ENCODE peak calls at places on chromosomes 6 and 20, in ten cellular contexts. K, A, P, S, G, H, Y, N, W and T are unnamed samples.

GRCh38 chr6:147154454-147154853 is 49.8 kb upstream of the STXBP5 start:
- DNase-seq in K (no peak), A (no peak), P (no peak), S (no peak), G (no peak), H (no peak), Y (no peak), N (no peak), W (no peak), T (no peak)

GRCh38 chr6:3610896-3611295 is 140.6 kb downstream of the PXDC1 start:
- DNase-seq in K (no peak), A (no peak), P (no peak), S (no peak), G (no peak), H (no peak), Y (no peak), N (no peak), W (no peak), T (no peak)

GRCh38 chr20:59173938-59174496 is 10.4 kb downstream of the ZNF831 start:
- DNase-seq in K (no peak), A (no peak), P (no peak), S (no peak), G (no peak), H (no peak), Y (no peak), N (no peak), W (no peak), T (no peak)

GRCh38 chr6:39409889-39410288 is 87.4 kb upstream of the KCNK16 start:
- DNase-seq in K (no peak), A (no peak), P (no peak), S (no peak), G (no peak), H (no peak), Y (no peak), N (no peak), W (no peak), T (no peak)

GRCh38 chr6:4516206-4516605 is 260.0 kb upstream of the CDYL start:
- DNase-seq in K (no peak), A (no peak), P (no peak), S (no peak), G (no peak), H (no peak), Y (no peak), N (no peak), W (no peak), T (no peak)

GRCh38 chr20:51573576-51574243 is 31.2 kb upstream of the NFATC2 start:
- DNase-seq in K (no peak), A (no peak), P (no peak), S (no peak), G (no peak), H (no peak), Y (no peak), N (no peak), W (no peak), T (no peak)

GRCh38 chr20:51019598-51020592 is 3.0 kb downstream of the KCNG1 start:
- DNase-seq in K (no peak), A (no peak), P (no peak), S (no peak), G (no peak), H (no peak), Y (no peak), N (no peak), W (no peak), T (no peak)

GRCh38 chr6:119227377-119227776 is 122.2 kb downstream of the MAN1A1 start:
- DNase-seq in K (no peak), A (no peak), P (no peak), S (no peak), G (no peak), H (no peak), Y (no peak), N (no peak), W (no peak), T (no peak)

GRCh38 chr20:56358600-56359211 is at the start of gene FAM210B:
- DNase-seq in K (peak), A (peak), P (peak), S (peak), G (peak), H (peak), Y (peak), N (peak), W (peak), T (peak)

GRCh38 chr20:8507231-8507630 is 375.2 kb downstream of the PLCB1 start:
- DNase-seq in K (no peak), A (no peak), P (no peak), S (no peak), G (no peak), H (no peak), Y (no peak), N (no peak), W (no peak), T (no peak)

GRCh38 chr20:21809961-21810523 is 104.6 kb downstream of the PAX1 start:
- DNase-seq in K (no peak), A (no peak), P (no peak), S (no peak), G (no peak), H (no peak), Y (no peak), N (no peak), W (no peak), T (no peak)

GRCh38 chr6:144753023-144753705 is 468.0 kb downstream of the UTRN start:
- DNase-seq in K (no peak), A (no peak), P (no peak), S (no peak), G (no peak), H (no peak), Y (no peak), N (no peak), W (no peak), T (no peak)

GRCh38 chr6:158010591-158011477 is 29.2 kb downstream of the SYNJ2 start:
- DNase-seq in K (peak), A (no peak), P (no peak), S (no peak), G (no peak), H (no peak), Y (no peak), N (no peak), W (no peak), T (no peak)

GRCh38 chr6:25927721-25928359 is 2.7 kb downstream of the SLC17A2 start:
- DNase-seq in K (no peak), A (no peak), P (no peak), S (no peak), G (no peak), H (no peak), Y (no peak), N (no peak), W (no peak), T (no peak)

GRCh38 chr6:133214267-133214666 is 26.9 kb upstream of the EYA4 start:
- DNase-seq in K (no peak), A (no peak), P (no peak), S (no peak), G (no peak), H (no peak), Y (no peak), N (no peak), W (no peak), T (no peak)

GRCh38 chr6:82767447-82767846 is 298.2 kb downstream of the UBE3D start:
- DNase-seq in K (no peak), A (no peak), P (no peak), S (no peak), G (no peak), H (no peak), Y (no peak), N (no peak), W (no peak), T (no peak)

GRCh38 chr6:39567091-39567490 is 158.1 kb downstream of the KIF6 start:
- DNase-seq in K (no peak), A (no peak), P (no peak), S (no peak), G (no peak), H (no peak), Y (no peak), N (no peak), W (no peak), T (no peak)

GRCh38 chr6:2247664-2248063 is 2.3 kb upstream of the GMDS start:
- DNase-seq in K (no peak), A (no peak), P (no peak), S (no peak), G (no peak), H (no peak), Y (no peak), N (no peak), W (no peak), T (no peak)

GRCh38 chr6:151772436-151772835 is 35.0 kb upstream of the ESR1 start:
- DNase-seq in K (no peak), A (no peak), P (no peak), S (no peak), G (no peak), H (no peak), Y (no peak), N (no peak), W (no peak), T (no peak)

GRCh38 chr6:95948324-95948723 is 67.5 kb upstream of the FUT9 start:
- DNase-seq in K (no peak), A (no peak), P (no peak), S (no peak), G (no peak), H (no peak), Y (no peak), N (no peak), W (no peak), T (no peak)

GRCh38 chr6:19839237-19839546 is 2.0 kb downstream of the ID4 start:
- DNase-seq in K (no peak), A (no peak), P (no peak), S (no peak), G (no peak), H (no peak), Y (no peak), N (no peak), W (no peak), T (no peak)

GRCh38 chr6:19839788-19840187 is 2.6 kb downstream of the ID4 start:
- DNase-seq in K (no peak), A (no peak), P (no peak), S (no peak), G (no peak), H (no peak), Y (no peak), N (no peak), W (no peak), T (no peak)

GRCh38 chr6:19841181-19841580 is 4.0 kb downstream of the ID4 start:
- DNase-seq in K (no peak), A (no peak), P (no peak), S (no peak), G (no peak), H (no peak), Y (no peak), N (no peak), W (no peak), T (no peak)

GRCh38 chr6:19838442-19839236 is 1.5 kb downstream of the ID4 start:
- DNase-seq in K (peak), A (peak), P (no peak), S (peak), G (peak), H (no peak), Y (no peak), N (no peak), W (no peak), T (no peak)

GRCh38 chr6:19842030-19842429 is 4.9 kb downstream of the ID4 start:
- DNase-seq in K (no peak), A (no peak), P (no peak), S (no peak), G (no peak), H (no peak), Y (no peak), N (no peak), W (no peak), T (no peak)
- TF ChIP-seq POLR2A in K (no peak), A (no peak), P (no peak), S (no peak), G (no peak), H (no peak), Y (no peak), N (no peak), W (no peak), T (no peak)

DNA sequence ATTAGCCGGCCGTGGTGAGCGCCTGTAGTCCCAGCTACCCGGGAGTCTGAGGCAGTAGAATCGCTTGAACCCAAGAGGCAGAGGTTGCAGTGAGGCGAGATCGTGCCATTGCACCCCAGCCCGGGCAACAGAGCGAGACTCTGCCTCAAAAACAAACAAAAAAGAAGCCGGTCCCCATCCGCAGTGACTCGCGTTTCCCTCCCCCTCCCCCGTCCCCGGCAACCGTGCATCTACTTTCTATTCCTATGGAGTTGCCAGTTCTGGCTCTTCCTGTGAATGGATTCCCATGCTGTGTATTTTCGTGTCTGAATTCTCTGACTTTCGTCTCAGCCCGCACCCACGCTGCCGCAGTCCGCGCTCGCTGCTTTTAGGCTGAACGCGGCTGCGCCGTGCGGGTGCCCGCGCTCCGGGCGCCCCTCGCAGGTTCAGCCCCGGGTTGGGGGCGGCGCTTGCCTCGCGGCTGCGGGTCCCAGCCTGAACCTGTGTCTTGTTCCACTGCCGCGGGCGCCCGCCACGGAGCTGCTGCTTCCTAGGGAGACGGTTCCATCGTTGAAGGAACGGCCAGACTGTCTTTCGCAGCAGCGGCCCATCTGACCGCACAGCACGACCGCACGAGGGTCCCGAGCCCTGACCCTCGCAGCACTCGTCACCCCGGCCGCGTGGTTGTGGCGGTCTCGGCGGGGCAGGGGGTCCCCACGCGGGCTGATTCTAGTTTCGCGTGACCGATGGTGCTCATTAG is 1.1 kb upstream of the MRGBP start:
- DNase-seq in K (no peak), A (peak), P (no peak), S (peak), G (peak), H (peak), Y (peak), N (peak), W (peak), T (peak)
- TF ChIP-seq POLR2A in K (no peak), A (peak), P (no peak), S (no peak), G (peak), H (peak), Y (no peak), N (no peak), W (peak), T (no peak)

DNA sequence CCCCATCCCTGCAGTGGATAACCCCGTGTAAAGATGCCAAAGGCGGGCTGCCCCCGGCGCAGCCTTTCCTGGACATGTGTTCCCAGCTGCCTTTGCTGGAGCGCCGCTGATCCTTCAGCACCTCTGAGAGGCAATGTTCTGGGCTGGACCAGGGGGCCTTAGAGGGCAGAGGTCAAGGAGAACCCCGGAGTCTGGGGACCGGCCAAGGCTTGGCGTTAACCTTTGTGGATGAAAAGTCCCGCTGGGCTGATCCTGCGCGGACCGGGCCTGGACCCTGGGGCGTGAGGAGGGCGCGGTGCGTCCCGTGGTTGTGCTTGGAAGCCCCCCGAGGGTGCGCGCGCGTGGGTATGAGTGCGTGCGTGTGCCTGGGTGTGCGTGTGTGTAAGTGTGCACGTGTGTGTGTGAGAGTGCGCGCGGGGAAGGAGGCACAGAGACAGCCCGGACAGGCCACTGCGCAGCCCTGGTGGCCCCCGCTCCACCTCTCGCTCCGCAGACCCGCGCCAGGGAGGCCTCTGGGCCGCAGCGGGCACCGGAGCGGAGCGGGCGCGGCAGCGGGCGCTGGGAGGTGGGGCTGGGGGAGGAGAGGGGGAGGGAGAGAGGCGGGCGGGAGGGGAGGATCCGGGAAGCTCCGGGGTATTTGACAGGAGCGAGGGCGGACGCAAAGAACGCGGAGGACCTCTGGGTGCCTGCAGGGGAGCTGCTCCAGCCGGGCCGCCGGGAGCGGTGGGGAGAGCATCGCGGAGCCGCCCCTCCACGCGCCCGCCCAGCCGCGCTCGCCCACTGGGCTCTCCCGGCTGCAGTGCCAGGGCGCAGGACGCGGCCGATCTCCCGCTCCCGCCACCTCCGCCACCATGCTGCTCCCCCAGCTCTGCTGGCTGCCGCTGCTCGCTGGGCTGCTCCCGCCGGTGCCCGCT is at the start of gene SMOC2:
- DNase-seq in K (no peak), A (no peak), P (peak), S (no peak), G (peak), H (no peak), Y (no peak), N (no peak), W (no peak), T (no peak)
- TF ChIP-seq POLR2A in K (no peak), A (no peak), P (no peak), S (no peak), G (no peak), H (no peak), Y (no peak), N (no peak), W (no peak), T (no peak)

GRCh38 chr6:117971637-117972036 is 64.6 kb downstream of the SLC35F1 start:
- DNase-seq in K (no peak), A (no peak), P (no peak), S (no peak), G (no peak), H (no peak), Y (no peak), N (no peak), W (no peak), T (no peak)
- TF ChIP-seq POLR2A in K (no peak), A (no peak), P (no peak), S (no peak), G (no peak), H (no peak), Y (no peak), N (no peak), W (no peak), T (no peak)

GRCh38 chr6:31729515-31729978 is 448 bp upstream of the DDAH2 start:
- DNase-seq in K (peak), A (peak), P (peak), S (peak), G (peak), H (peak), Y (peak), N (peak), W (peak), T (peak)

GRCh38 chr6:31730631-31731086 is 1.6 kb upstream of the DDAH2 start:
- DNase-seq in K (no peak), A (no peak), P (no peak), S (no peak), G (no peak), H (no peak), Y (no peak), N (no peak), W (peak), T (no peak)

GRCh38 chr6:31728767-31729514 is at the start of gene DDAH2:
- DNase-seq in K (no peak), A (no peak), P (peak), S (no peak), G (peak), H (peak), Y (peak), N (no peak), W (no peak), T (no peak)

GRCh38 chr6:31732029-31732428 is 2.9 kb upstream of the DDAH2 start:
- DNase-seq in K (no peak), A (no peak), P (no peak), S (no peak), G (no peak), H (no peak), Y (no peak), N (no peak), W (no peak), T (no peak)

GRCh38 chr6:31729979-31730630 is 1.0 kb upstream of the DDAH2 start:
- DNase-seq in K (peak), A (peak), P (peak), S (peak), G (peak), H (peak), Y (peak), N (peak), W (peak), T (peak)
- TF ChIP-seq POLR2A in K (no peak), A (no peak), P (peak), S (peak), G (peak), H (peak), Y (no peak), N (peak), W (peak), T (peak)